ENCODE peak calls at places on chromosomes 5 and 9, in six cellular contexts. T is hepatocyte, A is ovary, W is right cardiac atrium, J is colonic mucosa, C is pancreas. P is an unnamed sample.

GRCh38 chr5:53970510-53970909 is 339.9 kb downstream of the ARL15 start:
- DNase-seq in J (no peak), C (no peak), A (no peak), T (no peak), W (no peak), P (no peak)

GRCh38 chr5:109701779-109702178 is 12.1 kb downstream of the MAN2A1 start:
- DNase-seq in W (no peak), T (no peak), A (no peak), C (no peak), J (no peak), P (no peak)

GRCh38 chr9:34458013-34458966 is at the start of the genes DNAI1 and FAM219A:
- DNase-seq in T (peak; percentile 100), J (peak; percentile 99), C (peak; percentile 99), A (peak; percentile 99), W (peak; percentile 99), P (peak; percentile 100)

GRCh38 chr5:78407458-78407857 is 47.0 kb downstream of the SCAMP1 start:
- DNase-seq in A (no peak), W (no peak), J (no peak), T (no peak), C (no peak), P (no peak)

GRCh38 chr9:14347408-14348224 is 33.7 kb upstream of the NFIB start:
- DNase-seq in T (no peak), J (peak; percentile 46), C (peak; percentile 27), A (no peak), W (peak; percentile 89), P (peak; percentile 88)

GRCh38 chr5:54732108-54732507 is 214.5 kb downstream of the SNX18 start:
- DNase-seq in J (no peak), W (no peak), A (no peak), C (no peak), T (no peak), P (no peak)

GRCh38 chr5:129003232-129003631 is 37.9 kb downstream of the SLC27A6 start:
- DNase-seq in A (no peak), J (no peak), W (no peak), C (no peak), T (no peak), P (no peak)

GRCh38 chr5:82044015-82044414 is 72.2 kb downstream of the ATG10 start:
- DNase-seq in C (no peak), W (no peak), T (no peak), A (no peak), J (no peak), P (no peak)

GRCh38 chr9:70761139-70761538 is 346.7 kb upstream of the KLF9 start:
- DNase-seq in T (no peak), C (no peak), A (no peak), W (no peak), J (no peak), P (no peak)

GRCh38 chr5:33340195-33340594 is 100.6 kb upstream of the TARS1 start:
- DNase-seq in C (no peak), T (no peak), A (no peak), W (no peak), J (no peak), P (peak; percentile 60)

GRCh38 chr5:57839447-57839846 is 356.8 kb upstream of the ACTBL2 start:
- DNase-seq in C (no peak), J (no peak), T (no peak), A (no peak), W (no peak), P (no peak)

GRCh38 chr5:55546991-55547390 is 12.2 kb upstream of the PLPP1 start:
- DNase-seq in W (no peak), C (peak; percentile 22), A (no peak), T (peak; percentile 29), J (no peak), P (no peak)

GRCh38 chr9:12884736-12885395 is 110.0 kb downstream of the LURAP1L start:
- DNase-seq in J (no peak), C (no peak), A (no peak), T (peak; percentile 51), W (no peak), P (no peak)

GRCh38 chr9:123396007-123396511 is 40.1 kb downstream of the CRB2 start:
- DNase-seq in T (no peak), W (no peak), A (no peak), C (no peak), J (no peak), P (no peak)

GRCh38 chr9:16928179-16928945 is 57.9 kb upstream of the BNC2 start:
- DNase-seq in A (no peak), T (no peak), C (no peak), J (no peak), W (no peak), P (peak; percentile 49)

GRCh38 chr5:34674226-34674625 is 18.1 kb downstream of the RAI14 start:
- DNase-seq in T (no peak), J (no peak), C (no peak), W (no peak), A (no peak), P (no peak)

GRCh38 chr5:56075361-56075760 is 80.6 kb upstream of the IL6ST start:
- DNase-seq in J (no peak), C (no peak), A (peak; percentile 35), W (peak; percentile 68), T (peak; percentile 58), P (no peak)

GRCh38 chr5:139889410-139889809 is 93.8 kb downstream of the PSD2 start:
- DNase-seq in T (no peak), C (no peak), A (no peak), J (no peak), W (no peak), P (no peak)

GRCh38 chr9:68913054-68913453 is 100.9 kb downstream of the PRKACG start:
- DNase-seq in T (no peak), J (no peak), A (no peak), C (no peak), W (no peak), P (no peak)

GRCh38 chr9:111794837-111795556 is at the start of gene SHOC1:
- DNase-seq in T (no peak), W (peak; percentile 44), J (peak; percentile 32), A (no peak), C (no peak), P (no peak)

GRCh38 chr5:178090856-178091255 is 22.5 kb upstream of the N4BP3 start:
- DNase-seq in T (no peak), W (no peak), A (no peak), C (no peak), J (no peak), P (no peak)

GRCh38 chr5:154078305-154078704 is 39.5 kb downstream of the MFAP3 start:
- DNase-seq in J (no peak), A (no peak), C (no peak), W (no peak), T (no peak), P (no peak)

GRCh38 chr5:106755066-106755465 is 915.7 kb downstream of the EFNA5 start:
- DNase-seq in C (no peak), A (no peak), W (no peak), T (no peak), J (no peak), P (peak; percentile 73)

GRCh38 chr5:171157233-171157632 is 151.8 kb upstream of the TLX3 start:
- DNase-seq in W (no peak), C (no peak), A (no peak), J (no peak), T (no peak), P (no peak)

GRCh38 chr5:36070687-36071571 is 4.2 kb upstream of the UGT3A2 start:
- DNase-seq in J (no peak), T (no peak), A (no peak), C (no peak), W (no peak), P (no peak)

GRCh38 chr9:117013596-117013995 is 326.5 kb downstream of the TRIM32 start:
- DNase-seq in A (no peak), C (no peak), W (no peak), T (no peak), J (no peak), P (no peak)

GRCh38 chr9:123933401-123933800 is 3.5 kb upstream of the DENND1A start:
- DNase-seq in A (no peak), C (no peak), J (no peak), W (no peak), T (peak; percentile 41), P (no peak)

GRCh38 chr5:154756871-154757646 is 1.9 kb downstream of the LARP1 start:
- DNase-seq in W (peak; percentile 83), T (peak; percentile 65), J (peak; percentile 62), C (peak; percentile 64), A (peak; percentile 63), P (peak; percentile 72)

GRCh38 chr9:37953204-37953774 is 49.4 kb upstream of the SLC25A51 start:
- DNase-seq in W (peak; percentile 17), J (no peak), C (no peak), T (no peak), A (no peak), P (no peak)

GRCh38 chr9:130327781-130328348 is 62.3 kb downstream of the HMCN2 start:
- DNase-seq in J (peak; percentile 33), T (peak; percentile 50), C (peak; percentile 12), A (peak; percentile 45), W (peak; percentile 71), P (no peak)
- H3K4me1 ChIP-seq in J (no peaks in the 10 kb centered on the region), T (peaks cover 15% of the 10 kb centered on the region), C (no peaks in the 10 kb centered on the region), A (peaks cover 7% of the 10 kb centered on the region), W (peaks cover 2% of the 10 kb centered on the region), P (peaks cover 5% of the 10 kb centered on the region)

GRCh38 chr5:86579502-86579901 is 38.2 kb upstream of the COX7C start:
- DNase-seq in C (no peak), W (no peak), A (no peak), J (no peak), T (no peak), P (no peak)
- H3K4me1 ChIP-seq in C (no peaks in the 10 kb centered on the region), W (no peaks in the 10 kb centered on the region), A (no peaks in the 10 kb centered on the region), J (no peaks in the 10 kb centered on the region), T (no peaks in the 10 kb centered on the region), P (no peaks in the 10 kb centered on the region)

GRCh38 chr5:156936972-156937371 is 26.1 kb downstream of the TIMD4 start:
- DNase-seq in A (no peak), C (no peak), T (no peak), J (no peak), W (no peak), P (no peak)

GRCh38 chr5:156929366-156929948 is 33.6 kb downstream of the TIMD4 start:
- DNase-seq in A (no peak), W (no peak), J (no peak), C (no peak), T (no peak), P (no peak)

DNA sequence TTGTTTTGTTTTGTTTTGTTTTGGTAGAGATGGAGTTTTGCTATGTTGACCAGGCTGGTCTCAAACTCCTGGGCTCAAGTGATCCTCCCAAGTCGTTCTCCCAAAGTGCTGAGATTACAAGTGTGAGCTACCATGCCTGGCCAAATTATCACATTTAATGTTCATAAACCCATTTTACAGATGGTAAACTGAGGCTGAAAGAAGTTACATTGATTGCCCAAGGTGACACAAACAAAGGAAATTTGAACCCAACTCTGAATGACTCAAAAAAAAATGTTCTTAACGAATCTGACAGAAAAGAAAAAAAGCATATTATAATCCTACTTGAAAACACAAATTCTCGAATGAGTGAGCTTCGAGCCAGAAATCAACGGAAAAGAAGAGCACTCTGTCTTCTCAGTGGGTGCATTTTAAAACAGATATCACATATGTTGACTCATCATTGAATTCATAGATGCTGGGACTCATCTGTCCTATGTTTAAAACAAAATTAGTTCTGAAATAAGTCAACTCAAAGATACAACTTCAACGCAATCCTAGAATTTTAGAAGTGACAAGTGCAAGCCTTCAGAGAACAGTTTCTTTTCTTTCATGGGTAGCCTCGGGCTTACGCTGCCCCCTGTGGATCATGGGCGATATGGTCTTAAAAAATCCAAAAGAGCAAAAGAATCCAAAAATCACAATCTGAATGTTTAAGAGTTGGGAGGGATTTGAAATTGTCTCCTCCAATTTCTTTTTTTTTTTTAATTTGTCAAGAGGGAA is 28.4 kb downstream of the TIMD4 start:
- DNase-seq in T (peak; percentile 38), A (no peak), J (no peak), W (no peak), C (no peak), P (peak; percentile 75)
- H3K4me1 ChIP-seq in T (no peaks in the 10 kb centered on the region), A (no peaks in the 10 kb centered on the region), J (no peaks in the 10 kb centered on the region), W (no peaks in the 10 kb centered on the region), C (no peaks in the 10 kb centered on the region), P (no peaks in the 10 kb centered on the region)

GRCh38 chr5:124905756-124906155 is 159.3 kb upstream of the ZNF608 start:
- DNase-seq in J (no peak), A (no peak), C (no peak), T (no peak), W (no peak), P (no peak)
- H3K4me1 ChIP-seq in J (peaks cover 7% of the 10 kb centered on the region), A (peaks cover 10% of the 10 kb centered on the region), C (peaks cover 40% of the 10 kb centered on the region), T (peaks cover 42% of the 10 kb centered on the region), W (peaks cover 6% of the 10 kb centered on the region), P (peaks cover 27% of the 10 kb centered on the region)